ENCODE peak calls at places on chromosome 2, in four cellular contexts. X is ovary; V is heart left ventricle; O is CD8-positive, alpha-beta T cell. Y is an unnamed sample.

GRCh38 chr2:9543557-9543956 is 12.1 kb downstream of the ADAM17 start:
- DNase-seq in X (no peak), V (no peak), O (no peak), Y (no peak)

GRCh38 chr2:29130295-29130694 is 15.1 kb downstream of the CLIP4 start:
- DNase-seq in X (no peak), V (no peak), O (no peak), Y (no peak)

GRCh38 chr2:133135035-133135654 is 433.1 kb downstream of the NCKAP5 start:
- DNase-seq in X (no peak), V (no peak), O (no peak), Y (no peak)

GRCh38 chr2:235908826-235909225 is 259.4 kb downstream of the GBX2 start:
- DNase-seq in X (no peak), V (no peak), O (no peak), Y (no peak)

GRCh38 chr2:124339709-124340108 is 314.6 kb downstream of the CNTNAP5 start:
- DNase-seq in X (no peak), V (no peak), O (no peak), Y (no peak)

GRCh38 chr2:179340678-179341077 is 76.0 kb upstream of the SESTD1 start:
- DNase-seq in X (no peak), V (no peak), O (no peak), Y (no peak)

GRCh38 chr2:119939915-119940314 is 73.0 kb upstream of the EPB41L5 start:
- DNase-seq in X (no peak), V (no peak), O (no peak), Y (no peak)

GRCh38 chr2:40199758-40200157 is 252.1 kb downstream of the SLC8A1 start:
- DNase-seq in X (no peak), V (no peak), O (no peak), Y (no peak)

GRCh38 chr2:121336528-121337294 is 51.7 kb upstream of the TFCP2L1 start:
- DNase-seq in X (no peak), V (no peak), O (no peak), Y (no peak)

GRCh38 chr2:168245074-168245825 is 2.1 kb downstream of the STK39 start:
- DNase-seq in X (no peak), V (no peak), O (no peak), Y (no peak)

GRCh38 chr2:240823449-240824336 is 3.7 kb upstream of the KIF1A start:
- DNase-seq in X (no peak), V (no peak), O (no peak), Y (no peak)

GRCh38 chr2:44715671-44716077 is 225.8 kb upstream of the SIX3 start:
- DNase-seq in X (no peak), V (no peak), O (no peak), Y (no peak)

GRCh38 chr2:207589143-207589542 is 36.1 kb downstream of the METTL21A start:
- DNase-seq in X (no peak), V (no peak), O (no peak), Y (no peak)

GRCh38 chr2:18792226-18792629 is 202.9 kb upstream of the NT5C1B start:
- DNase-seq in X (no peak), V (no peak), O (no peak), Y (no peak)

GRCh38 chr2:77458216-77458615 is 64.0 kb downstream of the LRRTM4 start:
- DNase-seq in X (no peak), V (no peak), O (no peak), Y (no peak)

GRCh38 chr2:43043471-43043870 is 182.9 kb downstream of the ZFP36L2 start:
- DNase-seq in X (peak), V (no peak), O (no peak), Y (no peak)

GRCh38 chr2:232458661-232459418 is 2.9 kb downstream of the ALPI start:
- DNase-seq in X (no peak), V (no peak), O (no peak), Y (no peak)

GRCh38 chr2:105972226-105972625 is 221.9 kb downstream of the UXS1 start:
- DNase-seq in X (no peak), V (no peak), O (no peak), Y (no peak)

GRCh38 chr2:105974800-105975199 is 219.3 kb downstream of the UXS1 start:
- DNase-seq in X (no peak), V (no peak), O (no peak), Y (no peak)

GRCh38 chr2:105969552-105969951 is 224.5 kb downstream of the UXS1 start:
- DNase-seq in X (no peak), V (no peak), O (no peak), Y (no peak)
- TF ChIP-seq CTCF in X (no peak), V (no peak), O (no peak), Y (peak)

DNA sequence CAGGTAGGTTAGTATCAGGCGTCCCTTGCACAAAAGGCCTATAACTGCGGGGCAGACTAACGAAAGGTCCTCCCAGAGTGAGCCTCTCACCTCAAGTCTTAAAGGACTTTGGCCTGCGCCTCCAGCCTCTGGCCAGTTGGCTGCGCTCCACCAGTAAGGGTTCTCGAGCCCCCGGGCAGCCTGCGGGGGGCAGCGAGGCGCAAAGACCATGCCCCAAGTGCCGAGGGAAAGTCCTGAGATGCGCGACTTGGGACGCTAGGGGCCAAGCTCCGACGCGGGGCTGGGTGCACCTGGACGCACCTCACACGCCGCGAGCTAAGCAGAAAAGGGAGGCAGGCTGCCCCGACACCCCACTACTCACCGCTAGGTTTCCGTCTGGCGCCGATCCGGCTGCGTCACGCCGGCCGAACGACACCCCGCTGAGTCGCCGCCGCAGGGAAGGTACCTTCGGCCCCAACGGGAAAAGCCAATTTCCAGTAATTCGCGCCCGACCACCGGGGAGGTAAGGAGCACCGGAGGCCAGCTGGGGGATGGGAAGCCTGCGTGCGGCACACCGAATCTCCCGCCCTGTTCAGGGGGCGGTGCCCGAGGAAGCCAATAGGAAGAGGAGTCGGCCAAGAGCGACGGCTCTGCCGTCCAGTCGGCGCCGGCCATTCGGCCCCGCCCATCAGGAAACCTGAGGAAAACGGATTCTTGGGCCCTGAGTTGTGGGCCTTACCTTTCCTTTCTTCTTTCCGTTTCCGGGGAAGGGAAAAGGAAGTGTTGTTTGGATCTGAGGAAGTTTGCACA is at the start of gene ORC2:
- DNase-seq in X (peak), V (peak), O (peak), Y (peak)
- TF ChIP-seq CTCF in X (peak), V (peak), O (peak), Y (peak)

GRCh38 chr2:98520806-98521205 is 76.1 kb downstream of the INPP4A start:
- DNase-seq in X (no peak), V (no peak), O (no peak), Y (no peak)

GRCh38 chr2:98521266-98521665 is 76.6 kb downstream of the INPP4A start:
- DNase-seq in X (no peak), V (no peak), O (no peak), Y (no peak)

GRCh38 chr2:98528349-98528748 is 80.0 kb downstream of the COA5 start:
- DNase-seq in X (no peak), V (no peak), O (no peak), Y (no peak)

GRCh38 chr2:98522854-98523253 is 78.2 kb downstream of the INPP4A start:
- DNase-seq in X (no peak), V (no peak), O (no peak), Y (no peak)

DNA sequence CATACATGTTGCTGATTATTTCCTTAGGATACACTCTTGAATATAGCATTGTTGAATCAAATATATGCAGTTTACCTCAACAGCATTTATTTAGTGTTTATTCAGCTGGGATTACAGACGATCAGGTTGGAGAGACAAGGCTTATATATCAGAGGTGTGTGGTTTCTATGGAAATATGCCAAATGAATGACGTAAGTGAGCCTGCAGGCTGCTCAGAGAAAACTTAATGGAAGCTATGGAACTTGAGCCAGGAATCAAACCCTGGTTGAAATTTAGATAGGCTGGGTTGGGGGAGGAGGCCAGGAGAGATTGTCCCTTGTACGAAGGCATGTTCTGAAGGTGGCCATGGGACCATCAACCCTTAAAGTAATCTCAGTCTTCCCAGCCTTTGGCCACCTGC is 79.5 kb downstream of the INPP4A start:
- DNase-seq in X (no peak), V (no peak), O (no peak), Y (no peak)
- TF ChIP-seq CTCF in X (no peak), V (no peak), O (no peak), Y (no peak)

GRCh38 chr2:160109939-160110673 is 47.7 kb upstream of the PLA2R1 start:
- DNase-seq in X (peak), V (peak), O (peak), Y (peak)
- TF ChIP-seq CTCF in X (peak), V (peak), O (peak), Y (peak)

DNA sequence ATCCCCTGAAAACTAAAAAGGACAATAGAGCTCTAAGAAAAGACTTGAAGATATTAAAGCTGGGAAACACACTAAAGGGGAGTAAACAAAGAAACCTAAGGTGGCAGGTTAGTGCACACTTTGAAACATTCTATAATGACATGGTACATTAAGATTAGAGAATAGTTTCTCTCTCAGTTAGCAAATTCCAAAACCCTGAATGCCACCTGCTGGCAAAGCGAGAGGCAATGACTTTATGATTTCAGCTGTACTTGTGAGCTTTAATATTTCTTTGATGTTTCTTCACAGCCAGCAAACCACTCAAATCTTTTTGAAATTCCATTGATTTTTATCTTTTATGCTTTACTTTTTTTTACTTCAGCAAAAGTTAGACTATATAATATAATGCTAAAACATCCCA is 86.3 kb downstream of the LRP2 start:
- DNase-seq in X (no peak), V (no peak), O (no peak), Y (no peak)
- TF ChIP-seq CTCF in X (no peak), V (peak), O (no peak), Y (peak)

GRCh38 chr2:65438137-65438899 is 5.9 kb upstream of the SPRED2 start:
- DNase-seq in X (no peak), V (no peak), O (no peak), Y (no peak)
- TF ChIP-seq CTCF in X (no peak), V (no peak), O (no peak), Y (no peak)

DNA sequence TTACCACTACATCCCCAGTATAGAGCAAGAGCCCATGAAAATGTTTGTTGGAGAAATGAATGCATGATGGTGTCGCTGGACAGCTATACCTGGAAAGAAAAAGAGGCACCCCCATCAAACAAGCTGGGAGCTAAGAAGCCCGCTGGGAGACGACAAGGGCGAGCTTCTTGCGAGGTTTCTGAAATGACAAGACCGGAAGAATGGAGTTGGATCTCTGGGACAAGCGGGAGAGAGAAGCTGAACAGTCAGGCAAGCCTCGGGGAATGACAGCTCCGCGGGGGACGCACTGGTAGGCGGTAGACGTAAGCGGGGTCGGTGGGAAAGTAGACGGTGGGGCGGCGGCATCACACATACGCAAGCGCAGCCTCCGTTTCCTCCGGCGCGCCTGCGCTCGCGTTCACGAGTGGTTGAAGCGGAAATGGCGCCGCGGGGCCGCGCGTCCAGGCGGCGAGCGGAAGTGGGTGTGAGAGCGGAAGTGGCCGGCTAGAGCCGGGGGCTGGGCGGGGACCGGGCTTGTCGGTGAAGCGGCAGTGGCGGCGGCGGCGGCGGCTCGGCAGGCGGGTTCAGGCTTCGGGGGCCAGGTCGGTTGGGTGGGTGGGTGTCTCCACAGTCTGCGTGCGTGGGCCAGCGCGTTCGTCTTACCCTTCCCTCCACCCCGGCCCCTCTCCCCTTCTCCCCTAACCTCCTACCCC is at the start of gene ARPC2:
- DNase-seq in X (peak), V (peak), O (peak), Y (peak)
- TF ChIP-seq CTCF in X (peak), V (no peak), O (no peak), Y (no peak)

DNA sequence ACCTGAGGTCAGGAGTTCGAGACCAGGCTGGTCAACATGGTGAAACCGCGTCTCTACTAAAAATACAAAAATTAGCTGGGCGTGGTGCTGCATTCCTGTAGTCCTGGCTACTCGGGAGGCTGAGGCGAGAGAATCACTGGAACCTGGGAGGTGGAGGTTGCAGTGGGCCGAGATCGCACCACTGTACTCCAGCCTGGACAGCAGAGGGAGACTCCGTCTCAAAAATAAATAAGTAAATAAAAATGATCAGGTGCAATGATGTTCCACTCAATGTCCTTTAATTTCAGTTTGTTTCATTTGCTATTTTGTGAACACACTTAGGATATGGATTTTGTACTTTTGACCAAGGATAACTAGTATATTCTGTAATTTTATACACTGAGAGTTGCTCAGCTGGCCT is 9.3 kb downstream of the HADHA start:
- DNase-seq in X (no peak), V (no peak), O (no peak), Y (no peak)
- TF ChIP-seq CTCF in X (no peak), V (peak), O (no peak), Y (peak)

DNA sequence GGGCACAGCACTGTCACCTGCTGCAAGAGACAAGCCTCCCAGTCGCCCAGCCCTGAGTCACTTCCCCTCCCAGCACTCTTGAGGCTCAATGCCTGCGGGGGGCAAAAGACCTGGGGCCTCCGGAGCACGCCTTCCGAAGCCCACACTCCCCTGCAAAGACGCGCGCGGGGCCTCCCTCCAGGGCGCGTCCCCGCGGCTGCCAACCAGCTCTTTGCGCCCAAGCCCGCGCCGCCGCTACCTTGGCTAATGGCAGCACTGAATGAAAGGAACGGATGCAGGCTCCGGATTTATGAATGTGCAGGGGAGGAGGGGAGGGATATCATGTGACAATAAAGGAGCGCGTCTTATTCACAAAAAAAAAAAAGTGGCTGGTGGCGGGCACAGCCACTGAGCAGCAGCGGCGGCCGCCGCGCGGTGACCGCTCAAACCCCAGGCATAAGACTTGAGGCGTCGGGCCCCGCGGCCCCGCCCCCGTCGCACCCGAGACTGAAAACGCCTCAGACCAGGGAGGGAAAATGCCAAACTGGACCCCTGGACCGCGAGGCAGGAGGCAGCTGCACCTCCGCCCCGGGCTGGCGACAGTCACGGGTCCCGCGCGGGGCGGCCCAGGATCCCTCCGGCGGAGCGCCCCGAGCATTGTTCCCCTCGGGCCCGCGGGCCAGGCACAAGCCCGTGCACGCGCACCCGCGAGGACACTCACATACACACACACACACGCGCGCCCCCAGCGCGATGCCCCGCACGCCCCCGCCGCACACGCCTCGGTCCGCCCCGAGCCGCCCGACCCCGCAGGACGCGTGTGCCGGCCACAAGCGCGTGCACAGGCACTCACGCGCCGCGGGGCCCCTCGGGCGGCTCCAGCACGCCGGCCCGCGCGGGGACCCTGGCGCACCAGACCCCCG is 1.6 kb downstream of the SPRED2 start:
- DNase-seq in X (peak), V (peak), O (peak), Y (peak)
- TF ChIP-seq CTCF in X (no peak), V (no peak), O (no peak), Y (no peak)

GRCh38 chr2:191479680-191480023 is 198.3 kb upstream of the NABP1 start:
- DNase-seq in X (no peak), V (no peak), O (no peak), Y (no peak)
- TF ChIP-seq CTCF in X (no peak), V (no peak), O (no peak), Y (peak)

Y was measured in progenitor cell of endocrine pancreas.